ENCODE peak calls at places on chromosomes 2 and 18, in ten cellular contexts. One of them, this sample, is unnamed.

GRCh38 chr2:191917967-191918651 is 71.2 kb upstream of the CAVIN2 start:
- DNase-seq in HTR-8/SVneo: no peak
- DNase-seq in left cardiac atrium: no peak
- DNase-seq in heart right ventricle: peak; percentile 12
- DNase-seq in activated T-cell treated with anti-CD3 and anti-CD28 coated beads for 24 hours: no peak
- DNase-seq in stimulated activated CD4-positive, alpha-beta T cell treated with anti-CD3 and anti-CD28 coated beads, Interleukin-12 subunit alpha, Interleukin-12 subunit beta, amount 100 ng/mL, for 4 hours: no peak
- DNase-seq in NCI-H460: peak; percentile 38
- DNase-seq in NCI-H1105: peak; percentile 42
- DNase-seq in neural progenitor cell: no peak
- DNase-seq in AG04450: no peak
- DNase-seq in this sample: no peak

GRCh38 chr2:44549856-44550255 is 188.1 kb downstream of the CAMKMT start:
- DNase-seq in HTR-8/SVneo: peak; percentile 21
- DNase-seq in left cardiac atrium: no peak
- DNase-seq in heart right ventricle: no peak
- DNase-seq in activated T-cell treated with anti-CD3 and anti-CD28 coated beads for 24 hours: no peak
- DNase-seq in stimulated activated CD4-positive, alpha-beta T cell treated with anti-CD3 and anti-CD28 coated beads, Interleukin-12 subunit alpha, Interleukin-12 subunit beta, amount 100 ng/mL, for 4 hours: no peak
- DNase-seq in NCI-H460: no peak
- DNase-seq in NCI-H1105: no peak
- DNase-seq in neural progenitor cell: no peak
- DNase-seq in AG04450: no peak
- DNase-seq in this sample: no peak

GRCh38 chr2:104040739-104041138 is 813.2 kb upstream of the POU3F3 start:
- DNase-seq in HTR-8/SVneo: no peak
- DNase-seq in left cardiac atrium: no peak
- DNase-seq in heart right ventricle: no peak
- DNase-seq in activated T-cell treated with anti-CD3 and anti-CD28 coated beads for 24 hours: no peak
- DNase-seq in stimulated activated CD4-positive, alpha-beta T cell treated with anti-CD3 and anti-CD28 coated beads, Interleukin-12 subunit alpha, Interleukin-12 subunit beta, amount 100 ng/mL, for 4 hours: no peak
- DNase-seq in NCI-H460: no peak
- DNase-seq in NCI-H1105: no peak
- DNase-seq in neural progenitor cell: peak; percentile 42
- DNase-seq in AG04450: no peak
- DNase-seq in this sample: no peak

GRCh38 chr2:41495050-41495449 is 552.8 kb upstream of the PKDCC start:
- DNase-seq in HTR-8/SVneo: no peak
- DNase-seq in left cardiac atrium: no peak
- DNase-seq in heart right ventricle: no peak
- DNase-seq in activated T-cell treated with anti-CD3 and anti-CD28 coated beads for 24 hours: no peak
- DNase-seq in stimulated activated CD4-positive, alpha-beta T cell treated with anti-CD3 and anti-CD28 coated beads, Interleukin-12 subunit alpha, Interleukin-12 subunit beta, amount 100 ng/mL, for 4 hours: no peak
- DNase-seq in NCI-H460: no peak
- DNase-seq in NCI-H1105: no peak
- DNase-seq in neural progenitor cell: peak; percentile 12
- DNase-seq in AG04450: no peak
- DNase-seq in this sample: no peak

GRCh38 chr2:182291296-182291695 is 135.5 kb downstream of the PDE1A start:
- DNase-seq in HTR-8/SVneo: no peak
- DNase-seq in left cardiac atrium: no peak
- DNase-seq in heart right ventricle: no peak
- DNase-seq in activated T-cell treated with anti-CD3 and anti-CD28 coated beads for 24 hours: no peak
- DNase-seq in stimulated activated CD4-positive, alpha-beta T cell treated with anti-CD3 and anti-CD28 coated beads, Interleukin-12 subunit alpha, Interleukin-12 subunit beta, amount 100 ng/mL, for 4 hours: no peak
- DNase-seq in NCI-H460: no peak
- DNase-seq in NCI-H1105: no peak
- DNase-seq in neural progenitor cell: no peak
- DNase-seq in AG04450: no peak
- DNase-seq in this sample: no peak

GRCh38 chr2:236711440-236711839 is 141.8 kb downstream of the ACKR3 start:
- DNase-seq in HTR-8/SVneo: no peak
- DNase-seq in left cardiac atrium: peak; percentile 48
- DNase-seq in heart right ventricle: no peak
- DNase-seq in activated T-cell treated with anti-CD3 and anti-CD28 coated beads for 24 hours: no peak
- DNase-seq in stimulated activated CD4-positive, alpha-beta T cell treated with anti-CD3 and anti-CD28 coated beads, Interleukin-12 subunit alpha, Interleukin-12 subunit beta, amount 100 ng/mL, for 4 hours: no peak
- DNase-seq in NCI-H460: no peak
- DNase-seq in NCI-H1105: no peak
- DNase-seq in neural progenitor cell: no peak
- DNase-seq in AG04450: no peak
- DNase-seq in this sample: no peak

GRCh38 chr18:57747809-57748680 is 55.1 kb downstream of the ATP8B1 start:
- DNase-seq in HTR-8/SVneo: no peak
- DNase-seq in left cardiac atrium: no peak
- DNase-seq in heart right ventricle: no peak
- DNase-seq in activated T-cell treated with anti-CD3 and anti-CD28 coated beads for 24 hours: no peak
- DNase-seq in stimulated activated CD4-positive, alpha-beta T cell treated with anti-CD3 and anti-CD28 coated beads, Interleukin-12 subunit alpha, Interleukin-12 subunit beta, amount 100 ng/mL, for 4 hours: no peak
- DNase-seq in NCI-H460: no peak
- DNase-seq in NCI-H1105: no peak
- DNase-seq in neural progenitor cell: no peak
- DNase-seq in AG04450: no peak
- DNase-seq in this sample: no peak

GRCh38 chr2:191831410-191831994 is 15.4 kb downstream of the CAVIN2 start:
- DNase-seq in HTR-8/SVneo: no peak
- DNase-seq in left cardiac atrium: no peak
- DNase-seq in heart right ventricle: no peak
- DNase-seq in activated T-cell treated with anti-CD3 and anti-CD28 coated beads for 24 hours: no peak
- DNase-seq in stimulated activated CD4-positive, alpha-beta T cell treated with anti-CD3 and anti-CD28 coated beads, Interleukin-12 subunit alpha, Interleukin-12 subunit beta, amount 100 ng/mL, for 4 hours: no peak
- DNase-seq in NCI-H460: no peak
- DNase-seq in NCI-H1105: no peak
- DNase-seq in neural progenitor cell: peak; percentile 31
- DNase-seq in AG04450: no peak
- DNase-seq in this sample: no peak

GRCh38 chr2:100104718-100105677 is 37.4 kb downstream of the AFF3 start:
- DNase-seq in HTR-8/SVneo: peak; percentile 11
- DNase-seq in left cardiac atrium: peak; percentile 28
- DNase-seq in heart right ventricle: no peak
- DNase-seq in activated T-cell treated with anti-CD3 and anti-CD28 coated beads for 24 hours: no peak
- DNase-seq in stimulated activated CD4-positive, alpha-beta T cell treated with anti-CD3 and anti-CD28 coated beads, Interleukin-12 subunit alpha, Interleukin-12 subunit beta, amount 100 ng/mL, for 4 hours: peak; percentile 22
- DNase-seq in NCI-H460: no peak
- DNase-seq in NCI-H1105: peak; percentile 16
- DNase-seq in neural progenitor cell: peak; percentile 85
- DNase-seq in AG04450: no peak
- DNase-seq in this sample: no peak

GRCh38 chr18:24064701-24065100 is 50.1 kb downstream of the TTC39C start:
- DNase-seq in HTR-8/SVneo: no peak
- DNase-seq in left cardiac atrium: no peak
- DNase-seq in heart right ventricle: no peak
- DNase-seq in activated T-cell treated with anti-CD3 and anti-CD28 coated beads for 24 hours: no peak
- DNase-seq in stimulated activated CD4-positive, alpha-beta T cell treated with anti-CD3 and anti-CD28 coated beads, Interleukin-12 subunit alpha, Interleukin-12 subunit beta, amount 100 ng/mL, for 4 hours: no peak
- DNase-seq in NCI-H460: no peak
- DNase-seq in NCI-H1105: no peak
- DNase-seq in neural progenitor cell: no peak
- DNase-seq in AG04450: no peak
- DNase-seq in this sample: no peak

GRCh38 chr2:70686577-70687460 is 81.2 kb downstream of the ADD2 start:
- DNase-seq in HTR-8/SVneo: peak; percentile 85
- DNase-seq in left cardiac atrium: peak; percentile 32
- DNase-seq in heart right ventricle: peak; percentile 40
- DNase-seq in activated T-cell treated with anti-CD3 and anti-CD28 coated beads for 24 hours: peak; percentile 9
- DNase-seq in stimulated activated CD4-positive, alpha-beta T cell treated with anti-CD3 and anti-CD28 coated beads, Interleukin-12 subunit alpha, Interleukin-12 subunit beta, amount 100 ng/mL, for 4 hours: no peak
- DNase-seq in NCI-H460: peak; percentile 75
- DNase-seq in NCI-H1105: no peak
- DNase-seq in neural progenitor cell: peak; percentile 75
- DNase-seq in AG04450: no peak
- DNase-seq in this sample: no peak

GRCh38 chr2:85053802-85054201 is 79.4 kb upstream of the TCF7L1 start:
- DNase-seq in HTR-8/SVneo: peak; percentile 50
- DNase-seq in left cardiac atrium: no peak
- DNase-seq in heart right ventricle: no peak
- DNase-seq in activated T-cell treated with anti-CD3 and anti-CD28 coated beads for 24 hours: no peak
- DNase-seq in stimulated activated CD4-positive, alpha-beta T cell treated with anti-CD3 and anti-CD28 coated beads, Interleukin-12 subunit alpha, Interleukin-12 subunit beta, amount 100 ng/mL, for 4 hours: no peak
- DNase-seq in NCI-H460: peak; percentile 38
- DNase-seq in NCI-H1105: no peak
- DNase-seq in neural progenitor cell: peak; percentile 73
- DNase-seq in AG04450: no peak
- DNase-seq in this sample: peak; percentile 79

GRCh38 chr2:23791030-23791429 is 135.9 kb downstream of the ATAD2B start:
- DNase-seq in HTR-8/SVneo: no peak
- DNase-seq in left cardiac atrium: no peak
- DNase-seq in heart right ventricle: no peak
- DNase-seq in activated T-cell treated with anti-CD3 and anti-CD28 coated beads for 24 hours: no peak
- DNase-seq in stimulated activated CD4-positive, alpha-beta T cell treated with anti-CD3 and anti-CD28 coated beads, Interleukin-12 subunit alpha, Interleukin-12 subunit beta, amount 100 ng/mL, for 4 hours: no peak
- DNase-seq in NCI-H460: peak; percentile 6
- DNase-seq in NCI-H1105: no peak
- DNase-seq in neural progenitor cell: no peak
- DNase-seq in AG04450: peak; percentile 61
- DNase-seq in this sample: no peak

GRCh38 chr2:3105814-3106569 is 271.6 kb downstream of the EIPR1 start:
- DNase-seq in HTR-8/SVneo: no peak
- DNase-seq in left cardiac atrium: no peak
- DNase-seq in heart right ventricle: no peak
- DNase-seq in activated T-cell treated with anti-CD3 and anti-CD28 coated beads for 24 hours: no peak
- DNase-seq in stimulated activated CD4-positive, alpha-beta T cell treated with anti-CD3 and anti-CD28 coated beads, Interleukin-12 subunit alpha, Interleukin-12 subunit beta, amount 100 ng/mL, for 4 hours: no peak
- DNase-seq in NCI-H460: no peak
- DNase-seq in NCI-H1105: no peak
- DNase-seq in neural progenitor cell: peak; percentile 44
- DNase-seq in AG04450: no peak
- DNase-seq in this sample: no peak

GRCh38 chr18:44452346-44452745 is 228.3 kb upstream of the SETBP1 start:
- DNase-seq in HTR-8/SVneo: no peak
- DNase-seq in left cardiac atrium: no peak
- DNase-seq in heart right ventricle: no peak
- DNase-seq in activated T-cell treated with anti-CD3 and anti-CD28 coated beads for 24 hours: no peak
- DNase-seq in stimulated activated CD4-positive, alpha-beta T cell treated with anti-CD3 and anti-CD28 coated beads, Interleukin-12 subunit alpha, Interleukin-12 subunit beta, amount 100 ng/mL, for 4 hours: no peak
- DNase-seq in NCI-H460: no peak
- DNase-seq in NCI-H1105: no peak
- DNase-seq in neural progenitor cell: no peak
- DNase-seq in AG04450: no peak
- DNase-seq in this sample: no peak

GRCh38 chr2:163652741-163653140 is 83.1 kb downstream of the FIGN start:
- DNase-seq in HTR-8/SVneo: no peak
- DNase-seq in left cardiac atrium: no peak
- DNase-seq in heart right ventricle: no peak
- DNase-seq in activated T-cell treated with anti-CD3 and anti-CD28 coated beads for 24 hours: no peak
- DNase-seq in stimulated activated CD4-positive, alpha-beta T cell treated with anti-CD3 and anti-CD28 coated beads, Interleukin-12 subunit alpha, Interleukin-12 subunit beta, amount 100 ng/mL, for 4 hours: no peak
- DNase-seq in NCI-H460: no peak
- DNase-seq in NCI-H1105: no peak
- DNase-seq in neural progenitor cell: no peak
- DNase-seq in AG04450: no peak
- DNase-seq in this sample: no peak

GRCh38 chr2:118686364-118686763 is 161.1 kb downstream of the EN1 start:
- DNase-seq in HTR-8/SVneo: no peak
- DNase-seq in left cardiac atrium: no peak
- DNase-seq in heart right ventricle: no peak
- DNase-seq in activated T-cell treated with anti-CD3 and anti-CD28 coated beads for 24 hours: no peak
- DNase-seq in stimulated activated CD4-positive, alpha-beta T cell treated with anti-CD3 and anti-CD28 coated beads, Interleukin-12 subunit alpha, Interleukin-12 subunit beta, amount 100 ng/mL, for 4 hours: no peak
- DNase-seq in NCI-H460: no peak
- DNase-seq in NCI-H1105: no peak
- DNase-seq in neural progenitor cell: no peak
- DNase-seq in AG04450: no peak
- DNase-seq in this sample: no peak

GRCh38 chr18:73365018-73365417 is 497.2 kb upstream of the NETO1 start:
- DNase-seq in HTR-8/SVneo: no peak
- DNase-seq in left cardiac atrium: no peak
- DNase-seq in heart right ventricle: no peak
- DNase-seq in activated T-cell treated with anti-CD3 and anti-CD28 coated beads for 24 hours: no peak
- DNase-seq in stimulated activated CD4-positive, alpha-beta T cell treated with anti-CD3 and anti-CD28 coated beads, Interleukin-12 subunit alpha, Interleukin-12 subunit beta, amount 100 ng/mL, for 4 hours: no peak
- DNase-seq in NCI-H460: no peak
- DNase-seq in NCI-H1105: no peak
- DNase-seq in neural progenitor cell: no peak
- DNase-seq in AG04450: peak; percentile 74
- DNase-seq in this sample: no peak

GRCh38 chr2:1341409-1342120 is 71.7 kb upstream of the TPO start:
- DNase-seq in HTR-8/SVneo: no peak
- DNase-seq in left cardiac atrium: no peak
- DNase-seq in heart right ventricle: no peak
- DNase-seq in activated T-cell treated with anti-CD3 and anti-CD28 coated beads for 24 hours: no peak
- DNase-seq in stimulated activated CD4-positive, alpha-beta T cell treated with anti-CD3 and anti-CD28 coated beads, Interleukin-12 subunit alpha, Interleukin-12 subunit beta, amount 100 ng/mL, for 4 hours: no peak
- DNase-seq in NCI-H460: no peak
- DNase-seq in NCI-H1105: no peak
- DNase-seq in neural progenitor cell: no peak
- DNase-seq in AG04450: no peak
- DNase-seq in this sample: no peak

GRCh38 chr2:197198890-197199289 is 111.7 kb downstream of the ANKRD44 start:
- DNase-seq in HTR-8/SVneo: no peak
- DNase-seq in left cardiac atrium: peak; percentile 49
- DNase-seq in heart right ventricle: peak; percentile 21
- DNase-seq in activated T-cell treated with anti-CD3 and anti-CD28 coated beads for 24 hours: peak; percentile 81
- DNase-seq in stimulated activated CD4-positive, alpha-beta T cell treated with anti-CD3 and anti-CD28 coated beads, Interleukin-12 subunit alpha, Interleukin-12 subunit beta, amount 100 ng/mL, for 4 hours: peak; percentile 65
- DNase-seq in NCI-H460: no peak
- DNase-seq in NCI-H1105: no peak
- DNase-seq in neural progenitor cell: no peak
- DNase-seq in AG04450: no peak
- DNase-seq in this sample: peak; percentile 79

GRCh38 chr2:26456701-26457224 is 21.2 kb downstream of the OTOF start:
- DNase-seq in HTR-8/SVneo: no peak
- DNase-seq in left cardiac atrium: no peak
- DNase-seq in heart right ventricle: no peak
- DNase-seq in activated T-cell treated with anti-CD3 and anti-CD28 coated beads for 24 hours: no peak
- DNase-seq in stimulated activated CD4-positive, alpha-beta T cell treated with anti-CD3 and anti-CD28 coated beads, Interleukin-12 subunit alpha, Interleukin-12 subunit beta, amount 100 ng/mL, for 4 hours: no peak
- DNase-seq in NCI-H460: no peak
- DNase-seq in NCI-H1105: no peak
- DNase-seq in neural progenitor cell: no peak
- DNase-seq in AG04450: no peak
- DNase-seq in this sample: no peak

GRCh38 chr2:30580394-30580793 is 133.3 kb downstream of the LCLAT1 start:
- DNase-seq in HTR-8/SVneo: no peak
- DNase-seq in left cardiac atrium: no peak
- DNase-seq in heart right ventricle: no peak
- DNase-seq in activated T-cell treated with anti-CD3 and anti-CD28 coated beads for 24 hours: no peak
- DNase-seq in stimulated activated CD4-positive, alpha-beta T cell treated with anti-CD3 and anti-CD28 coated beads, Interleukin-12 subunit alpha, Interleukin-12 subunit beta, amount 100 ng/mL, for 4 hours: no peak
- DNase-seq in NCI-H460: no peak
- DNase-seq in NCI-H1105: no peak
- DNase-seq in neural progenitor cell: no peak
- DNase-seq in AG04450: no peak
- DNase-seq in this sample: no peak

GRCh38 chr2:67579207-67579606 is 182.1 kb downstream of the ETAA1 start:
- DNase-seq in HTR-8/SVneo: no peak
- DNase-seq in left cardiac atrium: no peak
- DNase-seq in heart right ventricle: no peak
- DNase-seq in activated T-cell treated with anti-CD3 and anti-CD28 coated beads for 24 hours: no peak
- DNase-seq in stimulated activated CD4-positive, alpha-beta T cell treated with anti-CD3 and anti-CD28 coated beads, Interleukin-12 subunit alpha, Interleukin-12 subunit beta, amount 100 ng/mL, for 4 hours: no peak
- DNase-seq in NCI-H460: no peak
- DNase-seq in NCI-H1105: no peak
- DNase-seq in neural progenitor cell: no peak
- DNase-seq in AG04450: no peak
- DNase-seq in this sample: no peak

GRCh38 chr2:42267530-42267929 is 93.5 kb downstream of the COX7A2L start:
- DNase-seq in HTR-8/SVneo: no peak
- DNase-seq in left cardiac atrium: no peak
- DNase-seq in heart right ventricle: no peak
- DNase-seq in activated T-cell treated with anti-CD3 and anti-CD28 coated beads for 24 hours: no peak
- DNase-seq in stimulated activated CD4-positive, alpha-beta T cell treated with anti-CD3 and anti-CD28 coated beads, Interleukin-12 subunit alpha, Interleukin-12 subunit beta, amount 100 ng/mL, for 4 hours: no peak
- DNase-seq in NCI-H460: no peak
- DNase-seq in NCI-H1105: no peak
- DNase-seq in neural progenitor cell: no peak
- DNase-seq in AG04450: no peak
- DNase-seq in this sample: no peak

GRCh38 chr18:58427321-58427720 is 201.6 kb downstream of the ALPK2 start:
- DNase-seq in HTR-8/SVneo: no peak
- DNase-seq in left cardiac atrium: no peak
- DNase-seq in heart right ventricle: no peak
- DNase-seq in activated T-cell treated with anti-CD3 and anti-CD28 coated beads for 24 hours: no peak
- DNase-seq in stimulated activated CD4-positive, alpha-beta T cell treated with anti-CD3 and anti-CD28 coated beads, Interleukin-12 subunit alpha, Interleukin-12 subunit beta, amount 100 ng/mL, for 4 hours: no peak
- DNase-seq in NCI-H460: no peak
- DNase-seq in NCI-H1105: no peak
- DNase-seq in neural progenitor cell: no peak
- DNase-seq in AG04450: no peak
- DNase-seq in this sample: no peak

GRCh38 chr2:61855178-61855523 is 1.3 kb upstream of the FAM161A start:
- DNase-seq in HTR-8/SVneo: no peak
- DNase-seq in left cardiac atrium: peak; percentile 21
- DNase-seq in heart right ventricle: no peak
- DNase-seq in activated T-cell treated with anti-CD3 and anti-CD28 coated beads for 24 hours: no peak
- DNase-seq in stimulated activated CD4-positive, alpha-beta T cell treated with anti-CD3 and anti-CD28 coated beads, Interleukin-12 subunit alpha, Interleukin-12 subunit beta, amount 100 ng/mL, for 4 hours: no peak
- DNase-seq in NCI-H460: no peak
- DNase-seq in NCI-H1105: peak; percentile 78
- DNase-seq in neural progenitor cell: peak; percentile 51
- DNase-seq in AG04450: no peak
- DNase-seq in this sample: peak; percentile 29

GRCh38 chr2:1140389-1141003 is 189.8 kb downstream of the SNTG2 start:
- DNase-seq in HTR-8/SVneo: peak; percentile 49
- DNase-seq in left cardiac atrium: no peak
- DNase-seq in heart right ventricle: no peak
- DNase-seq in activated T-cell treated with anti-CD3 and anti-CD28 coated beads for 24 hours: peak; percentile 32
- DNase-seq in stimulated activated CD4-positive, alpha-beta T cell treated with anti-CD3 and anti-CD28 coated beads, Interleukin-12 subunit alpha, Interleukin-12 subunit beta, amount 100 ng/mL, for 4 hours: peak; percentile 40
- DNase-seq in NCI-H460: peak; percentile 9
- DNase-seq in NCI-H1105: no peak
- DNase-seq in neural progenitor cell: peak; percentile 71
- DNase-seq in AG04450: no peak
- DNase-seq in this sample: no peak

GRCh38 chr2:38336619-38337018 is 40.5 kb downstream of the ATL2 start:
- DNase-seq in HTR-8/SVneo: no peak
- DNase-seq in left cardiac atrium: no peak
- DNase-seq in heart right ventricle: no peak
- DNase-seq in activated T-cell treated with anti-CD3 and anti-CD28 coated beads for 24 hours: no peak
- DNase-seq in stimulated activated CD4-positive, alpha-beta T cell treated with anti-CD3 and anti-CD28 coated beads, Interleukin-12 subunit alpha, Interleukin-12 subunit beta, amount 100 ng/mL, for 4 hours: no peak
- DNase-seq in NCI-H460: no peak
- DNase-seq in NCI-H1105: no peak
- DNase-seq in neural progenitor cell: no peak
- DNase-seq in AG04450: no peak
- DNase-seq in this sample: no peak